ENCODE peak calls at places on chromosomes 4 and X, in eight cellular contexts. N is fibroblast of pulmonary artery; G is posterior cingulate gyrus; V is activated CD4-positive, alpha-beta T cell treated with anti-CD3 and anti-CD28 coated beads, Interleukin-2, amount 50 U/mL, for 1 hour; D is GM19239; O is coronary artery; Y is ureter; H is T47D. Z is an unnamed sample.

GRCh38 chr4:154982187-154983047 is 201.3 kb downstream of the RBM46 start:
- DNase-seq in N (peak), G (peak), V (peak), D (peak), O (peak), Y (peak), H (peak), Z (peak)

GRCh38 chrX:20221902-20222301 is 44.8 kb downstream of the RPS6KA3 start:
- DNase-seq in N (no peak), G (no peak), V (no peak), D (no peak), O (no peak), Y (no peak), H (peak), Z (peak)

GRCh38 chrX:78092296-78092695 is 11.8 kb upstream of the PGK1 start:
- DNase-seq in N (peak), G (no peak), V (no peak), D (no peak), O (no peak), Y (no peak), H (no peak), Z (peak)

GRCh38 chrX:73765776-73766465 is 202.9 kb downstream of the CHIC1 start:
- DNase-seq in N (no peak), G (no peak), V (no peak), D (no peak), O (no peak), Y (no peak), H (peak), Z (no peak)

GRCh38 chr4:129179276-129179675 is 83.3 kb downstream of the C4orf33 start:
- DNase-seq in N (no peak), G (no peak), V (no peak), D (no peak), O (no peak), Y (no peak), H (no peak), Z (no peak)

GRCh38 chr4:171812377-171813194 is 618 bp upstream of the GALNTL6 start:
- DNase-seq in N (no peak), G (peak), V (no peak), D (no peak), O (no peak), Y (no peak), H (no peak), Z (no peak)

GRCh38 chr4:129129143-129129542 is 33.2 kb downstream of the C4orf33 start:
- DNase-seq in N (no peak), G (no peak), V (no peak), D (no peak), O (no peak), Y (no peak), H (no peak), Z (no peak)

GRCh38 chrX:49177338-49177833 is 5.7 kb downstream of the PLP2 start:
- DNase-seq in N (no peak), G (no peak), V (no peak), D (no peak), O (no peak), Y (no peak), H (no peak), Z (peak)

GRCh38 chr4:77437079-77437478 is 168.5 kb upstream of the CXCL13 start:
- DNase-seq in N (no peak), G (no peak), V (no peak), D (no peak), O (no peak), Y (no peak), H (no peak), Z (no peak)

GRCh38 chr4:52861171-52861873 is 795 bp upstream of the RASL11B start:
- DNase-seq in N (no peak), G (peak), V (no peak), D (no peak), O (no peak), Y (no peak), H (no peak), Z (no peak)

GRCh38 chr4:20254517-20255250 is 3.0 kb downstream of the SLIT2 start:
- DNase-seq in N (peak), G (peak), V (no peak), D (no peak), O (no peak), Y (no peak), H (no peak), Z (peak)

GRCh38 chrX:97398030-97398551 is 514.4 kb downstream of the RPA4 start:
- DNase-seq in N (peak), G (no peak), V (no peak), D (no peak), O (no peak), Y (no peak), H (no peak), Z (peak)

GRCh38 chr4:122548452-122548851 is 72.4 kb downstream of the IL21 start:
- DNase-seq in N (peak), G (no peak), V (no peak), D (no peak), O (no peak), Y (no peak), H (no peak), Z (peak)

GRCh38 chr4:159077702-159078495 is 25.0 kb upstream of the RAPGEF2 start:
- DNase-seq in N (no peak), G (no peak), V (no peak), D (peak), O (no peak), Y (no peak), H (no peak), Z (peak)

Z was measured in RPMI7951.